ENCODE peak calls at places on chromosomes 13 and 19, in five cellular contexts. N, D, Q, U and V are unnamed samples.

GRCh38 chr19:16070366-16070990 is 5.8 kb upstream of the TPM4 start:
- DNase-seq in N (peak), D (peak), Q (no peak), U (peak), V (peak)

GRCh38 chr19:40607311-40607871 is 6.2 kb downstream of the LTBP4 start:
- DNase-seq in N (no peak), D (no peak), Q (no peak), U (peak), V (no peak)

GRCh38 chr13:43227721-43228120 is 204.3 kb downstream of the DNAJC15 start:
- DNase-seq in N (no peak), D (no peak), Q (peak), U (no peak), V (no peak)

GRCh38 chr13:51862965-51863364 is 1.2 kb downstream of the CCDC70 start:
- DNase-seq in N (no peak), D (peak), Q (no peak), U (no peak), V (no peak)

GRCh38 chr13:74134777-74135305 is 637 bp upstream of the KLF12 start:
- DNase-seq in N (no peak), D (peak), Q (no peak), U (peak), V (peak)

GRCh38 chr13:30738526-30738925 is 3.2 kb downstream of the ALOX5AP start:
- DNase-seq in N (no peak), D (no peak), Q (no peak), U (no peak), V (no peak)

GRCh38 chr13:100530645-100531044 is 57.9 kb downstream of the GGACT start:
- DNase-seq in N (no peak), D (no peak), Q (peak), U (no peak), V (peak)

GRCh38 chr13:42970824-42971669 is 21.0 kb downstream of the EPSTI1 start:
- DNase-seq in N (no peak), D (peak), Q (peak), U (no peak), V (peak)

GRCh38 chr13:62158520-62158919 is 742.9 kb upstream of the PCDH20 start:
- DNase-seq in N (no peak), D (no peak), Q (no peak), U (no peak), V (no peak)

GRCh38 chr19:45293682-45294081 is 29.0 kb downstream of the CKM start:
- DNase-seq in N (no peak), D (no peak), Q (no peak), U (no peak), V (no peak)

GRCh38 chr19:54023191-54023590 is 31.8 kb downstream of the CACNG6 start:
- DNase-seq in N (no peak), D (no peak), Q (no peak), U (no peak), V (no peak)

GRCh38 chr19:58571575-58571947 is 1.6 kb downstream of the MZF1 start:
- DNase-seq in N (no peak), D (no peak), Q (no peak), U (peak), V (no peak)

GRCh38 chr13:49641810-49642291 is 13.5 kb downstream of the ARL11 start:
- DNase-seq in N (peak), D (no peak), Q (peak), U (no peak), V (peak)

GRCh38 chr13:80469841-80470378 is 129.0 kb upstream of the SPRY2 start:
- DNase-seq in N (no peak), D (no peak), Q (peak), U (no peak), V (peak)

GRCh38 chr19:58374200-58374599 is 6.6 kb downstream of the ZNF837 start:
- DNase-seq in N (no peak), D (no peak), Q (peak), U (no peak), V (no peak)

GRCh38 chr19:53868892-53869804 is 1.5 kb downstream of the MYADM start:
- DNase-seq in N (no peak), D (peak), Q (peak), U (peak), V (peak)

GRCh38 chr13:52809310-52809769 is 39.1 kb downstream of the PCDH8 start:
- DNase-seq in N (no peak), D (peak), Q (peak), U (peak), V (no peak)

GRCh38 chr19:10662384-10663251 is 8.5 kb downstream of the ILF3 start:
- DNase-seq in N (no peak), D (no peak), Q (peak), U (no peak), V (no peak)

GRCh38 chr19:23470873-23471555 is 75.7 kb upstream of the ZNF91 start:
- DNase-seq in N (no peak), D (no peak), Q (no peak), U (no peak), V (no peak)

GRCh38 chr19:13466697-13467096 is 39.6 kb downstream of the CACNA1A start:
- DNase-seq in N (no peak), D (no peak), Q (no peak), U (no peak), V (no peak)

GRCh38 chr13:44365899-44366298 is 7.7 kb upstream of the SERP2 start:
- DNase-seq in N (no peak), D (no peak), Q (no peak), U (no peak), V (no peak)

GRCh38 chr13:23963947-23964346 is 66.6 kb upstream of the C1QTNF9B start:
- DNase-seq in N (no peak), D (no peak), Q (peak), U (no peak), V (no peak)

GRCh38 chr13:99617474-99618255 is 116.4 kb downstream of the TM9SF2 start:
- DNase-seq in N (no peak), D (no peak), Q (peak), U (no peak), V (no peak)

GRCh38 chr13:110559429-110559943 is 2.0 kb downstream of the RAB20 start:
- DNase-seq in N (no peak), D (no peak), Q (peak), U (peak), V (peak)

GRCh38 chr13:109719962-109720646 is 66.3 kb downstream of the IRS2 start:
- DNase-seq in N (no peak), D (no peak), Q (no peak), U (no peak), V (no peak)

GRCh38 chr13:100182894-100183490 is 94.1 kb downstream of the PCCA start:
- DNase-seq in N (no peak), D (peak), Q (no peak), U (no peak), V (no peak)

GRCh38 chr13:33034061-33034460 is 17.8 kb downstream of the KL start:
- DNase-seq in N (no peak), D (no peak), Q (no peak), U (no peak), V (no peak)

GRCh38 chr13:89846890-89847585 is 1500.4 kb upstream of the MIR17HG start:
- DNase-seq in N (no peak), D (no peak), Q (peak), U (no peak), V (no peak)

GRCh38 chr19:48308695-48309586 is 16.4 kb upstream of the EMP3 start:
- DNase-seq in N (no peak), D (no peak), Q (no peak), U (no peak), V (no peak)

GRCh38 chr13:114111577-114111976 is 20.8 kb downstream of the RASA3 start:
- DNase-seq in N (no peak), D (no peak), Q (peak), U (no peak), V (peak)

GRCh38 chr19:13103961-13104847 is 1.5 kb upstream of the LYL1 start:
- DNase-seq in N (peak), D (peak), Q (no peak), U (peak), V (peak)

GRCh38 chr19:54572696-54573311 is 786 bp upstream of the LILRA2 start:
- DNase-seq in N (no peak), D (no peak), Q (no peak), U (no peak), V (no peak)

GRCh38 chr13:77113496-77113895 is 86.5 kb upstream of the FBXL3 start:
- DNase-seq in N (no peak), D (no peak), Q (no peak), U (no peak), V (no peak)

GRCh38 chr13:30002577-30002976 is 152.2 kb upstream of the UBL3 start:
- DNase-seq in N (no peak), D (no peak), Q (peak), U (no peak), V (no peak)

GRCh38 chr19:31546561-31546960 is 197.3 kb upstream of the TSHZ3 start:
- DNase-seq in N (no peak), D (no peak), Q (no peak), U (no peak), V (no peak)

GRCh38 chr13:80473695-80474094 is 132.8 kb upstream of the SPRY2 start:
- DNase-seq in N (no peak), D (no peak), Q (peak), U (no peak), V (no peak)

DNA sequence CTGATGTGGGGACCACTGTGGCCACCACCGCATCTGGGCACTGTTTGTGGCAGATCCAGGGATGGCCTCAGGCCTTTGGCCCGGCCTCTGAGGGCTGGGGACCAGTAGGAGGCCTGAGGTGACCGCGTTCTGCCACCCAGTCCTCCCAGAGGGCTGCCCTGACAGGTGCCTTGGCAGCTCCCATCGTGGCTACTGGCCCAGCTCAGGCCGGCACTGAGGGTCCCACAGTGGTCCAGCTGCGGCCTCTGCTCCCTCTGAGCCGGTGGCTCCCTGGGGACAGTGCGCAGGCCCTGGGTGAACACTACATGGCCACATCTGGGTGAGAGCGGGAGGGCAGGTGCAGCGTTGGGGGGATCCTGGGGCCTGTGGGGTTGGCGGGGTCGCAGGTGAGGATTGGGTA is 61.9 kb downstream of the KDM4B start:
- DNase-seq in N (no peak), D (no peak), Q (no peak), U (no peak), V (no peak)
- H3K27ac ChIP-seq in N (no peak), D (no peak), Q (no peak), U (no peak), V (no peak)

GRCh38 chr13:75480691-75481175 is 1.2 kb downstream of the TBC1D4 start:
- DNase-seq in N (no peak), D (peak), Q (peak), U (peak), V (peak)
- H3K27ac ChIP-seq in N (peak), D (no peak), Q (no peak), U (peak), V (peak)

DNA sequence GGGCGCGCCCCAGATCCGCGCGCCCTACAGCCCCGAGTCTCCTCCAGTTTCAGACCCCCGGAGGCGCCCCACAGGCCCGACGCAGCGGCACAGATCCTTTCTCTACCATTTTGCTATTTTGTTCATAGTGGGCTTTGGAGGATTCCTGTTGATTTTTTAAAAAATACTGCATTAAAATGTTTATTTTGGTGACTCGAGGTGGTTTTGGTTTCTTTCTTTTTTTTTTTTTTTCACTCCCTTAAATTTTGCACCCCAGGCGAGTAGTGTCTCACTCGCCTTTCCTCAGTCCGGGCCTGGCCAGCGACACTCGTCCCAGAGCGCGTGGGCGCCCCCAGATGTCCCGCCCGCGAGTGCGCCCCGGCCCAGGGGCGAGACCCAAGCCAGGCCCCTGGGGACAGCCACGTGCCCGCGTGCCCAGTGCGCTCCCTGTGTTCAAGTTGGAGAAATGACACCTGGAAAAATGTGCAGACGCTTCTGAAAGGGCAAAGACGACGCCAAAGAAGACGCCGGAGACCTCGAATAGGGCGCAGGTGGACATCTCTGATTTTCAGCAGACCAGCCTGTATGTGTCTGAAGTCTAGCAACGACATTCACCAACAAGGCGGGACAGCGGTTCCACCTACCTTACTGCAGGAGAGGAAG is 478 bp upstream of the INSR start:
- DNase-seq in N (no peak), D (no peak), Q (peak), U (peak), V (peak)
- H3K27ac ChIP-seq in N (peak), D (no peak), Q (no peak), U (peak), V (peak)

DNA sequence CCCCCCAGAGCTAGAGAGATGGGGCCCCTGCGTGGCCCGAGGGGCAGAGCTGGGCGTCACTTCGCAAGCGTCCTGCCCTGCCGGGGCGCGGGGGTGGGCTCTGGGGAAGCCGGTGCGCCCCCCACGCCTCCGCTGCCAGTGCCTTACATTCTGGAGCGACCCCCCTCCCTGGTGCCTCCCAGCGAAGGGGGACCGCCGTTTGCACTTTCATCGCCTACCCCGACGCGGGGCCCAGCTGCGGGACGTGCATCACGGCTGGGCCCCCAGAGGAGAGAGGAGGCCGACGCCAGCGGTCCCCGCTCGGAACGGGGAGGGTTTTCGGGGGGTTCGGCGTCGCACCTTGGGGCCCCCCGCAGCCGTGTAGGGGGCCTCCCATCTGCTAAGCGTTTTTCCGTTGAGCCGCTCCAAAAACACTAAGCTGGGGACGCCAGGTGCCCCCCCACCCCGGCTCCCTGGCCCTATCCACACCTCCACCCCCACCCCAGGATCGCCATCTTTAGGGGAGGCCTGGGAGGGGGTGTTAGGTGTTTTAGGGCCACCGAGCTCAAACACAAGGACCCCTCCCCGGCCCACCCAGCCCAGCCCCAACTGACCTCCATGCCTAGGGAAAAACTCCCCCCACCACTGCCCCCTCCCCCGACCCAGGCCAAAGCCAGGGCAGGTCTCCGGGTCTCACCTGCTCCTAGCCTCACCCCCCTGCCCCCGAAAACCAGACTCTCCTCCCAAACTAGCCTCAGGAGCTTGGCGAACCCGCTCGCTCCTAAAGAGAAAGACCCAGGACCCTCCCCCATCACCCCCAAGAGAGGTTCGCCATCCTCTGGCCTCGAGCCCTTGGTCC is 16.1 kb downstream of the SMIM24 start:
- DNase-seq in N (no peak), D (no peak), Q (no peak), U (no peak), V (peak)
- H3K27ac ChIP-seq in N (no peak), D (no peak), Q (no peak), U (no peak), V (peak)

GRCh38 chr19:18672044-18672451 is 11.4 kb upstream of the CRTC1 start:
- DNase-seq in N (no peak), D (no peak), Q (no peak), U (no peak), V (no peak)
- H3K27ac ChIP-seq in N (no peak), D (no peak), Q (no peak), U (no peak), V (no peak)

GRCh38 chr19:6015841-6016545 is 38.1 kb upstream of the RANBP3 start:
- DNase-seq in N (no peak), D (no peak), Q (no peak), U (peak), V (no peak)
- H3K27ac ChIP-seq in N (no peak), D (no peak), Q (no peak), U (no peak), V (no peak)